ENCODE peak calls at places on chromosomes 2 and 18, in nine cellular contexts. J is suprapubic skin, M is GM12878, N is A549, L is K562, A is tibial nerve, H is body of pancreas, P is sigmoid colon, I is ovary. K is an unnamed sample. For H3K4me1, the result is how much of the 10 kb centered on the place peaks cover.

GRCh38 chr2:238945433-238946150 is 97.7 kb downstream of the TWIST2 start:
- DNase-seq in J (peak), M (no peak), N (peak), L (peak), A (peak), H (peak), P (peak), I (peak), K (no peak)

GRCh38 chr2:209476367-209477191 is 52.7 kb downstream of the MAP2 start:
- DNase-seq in J (no peak), M (no peak), N (peak), L (no peak), A (no peak), H (peak), P (peak), I (no peak), K (no peak)

GRCh38 chr2:232038251-232038897 is 76.9 kb downstream of the DIS3L2 start:
- DNase-seq in J (no peak), M (no peak), N (no peak), L (no peak), A (no peak), H (no peak), P (no peak), I (no peak), K (no peak)

GRCh38 chr18:12744103-12744502 is 41.3 kb downstream of the PSMG2 start:
- DNase-seq in J (no peak), M (no peak), N (peak), L (no peak), A (no peak), H (no peak), P (no peak), I (no peak), K (no peak)

GRCh38 chr2:8806885-8807701 is 30.3 kb downstream of the KIDINS220 start:
- DNase-seq in J (no peak), M (no peak), N (no peak), L (no peak), A (no peak), H (no peak), P (no peak), I (no peak), K (no peak)

GRCh38 chr18:43714346-43715010 is 437.2 kb upstream of the SYT4 start:
- DNase-seq in J (no peak), M (no peak), N (no peak), L (no peak), A (no peak), H (no peak), P (no peak), I (no peak), K (no peak)

GRCh38 chr2:6968319-6969100 is 51.3 kb downstream of the RNF144A start:
- DNase-seq in J (no peak), M (no peak), N (no peak), L (no peak), A (no peak), H (no peak), P (no peak), I (no peak), K (no peak)

GRCh38 chr2:106192752-106193490 is 1.2 kb downstream of the UXS1 start:
- DNase-seq in J (peak), M (peak), N (peak), L (no peak), A (no peak), H (peak), P (no peak), I (no peak), K (no peak)

GRCh38 chr2:127193948-127194267 is 26.2 kb downstream of the CYP27C1 start:
- DNase-seq in J (no peak), M (no peak), N (no peak), L (no peak), A (no peak), H (no peak), P (no peak), I (no peak), K (no peak)

GRCh38 chr2:120678251-120678650 is 57.4 kb upstream of the GLI2 start:
- DNase-seq in J (no peak), M (no peak), N (no peak), L (no peak), A (no peak), H (no peak), P (peak), I (peak), K (no peak)

GRCh38 chr2:30612371-30612770 is 165.3 kb downstream of the LCLAT1 start:
- DNase-seq in J (no peak), M (no peak), N (no peak), L (no peak), A (no peak), H (no peak), P (no peak), I (no peak), K (no peak)

GRCh38 chr2:199405241-199405640 is 52.5 kb downstream of the SATB2 start:
- DNase-seq in J (no peak), M (no peak), N (peak), L (peak), A (no peak), H (no peak), P (no peak), I (no peak), K (no peak)

GRCh38 chr2:110747522-110748488 is 15.4 kb downstream of the ACOXL start:
- DNase-seq in J (no peak), M (no peak), N (no peak), L (no peak), A (no peak), H (no peak), P (no peak), I (no peak), K (no peak)

GRCh38 chr18:46265190-46266156 is 161.3 kb downstream of the HAUS1 start:
- DNase-seq in J (no peak), M (no peak), N (no peak), L (no peak), A (no peak), H (no peak), P (no peak), I (no peak), K (no peak)

GRCh38 chr2:190583507-190584337 is 49.2 kb upstream of the NEMP2 start:
- DNase-seq in J (no peak), M (peak), N (no peak), L (no peak), A (peak), H (no peak), P (no peak), I (no peak), K (no peak)

GRCh38 chr2:223034241-223034933 is 17.6 kb upstream of the KCNE4 start:
- DNase-seq in J (no peak), M (no peak), N (no peak), L (no peak), A (no peak), H (no peak), P (no peak), I (no peak), K (no peak)

GRCh38 chr18:23228102-23229051 is 93.1 kb downstream of the CABLES1 start:
- DNase-seq in J (no peak), M (peak), N (no peak), L (no peak), A (no peak), H (no peak), P (no peak), I (no peak), K (no peak)
- H3K4me1 ChIP-seq in J (half or more), M (half or more), N (under half), L (under half), A (half or more), H (under half), P (half or more), I (under half), K (half or more)

GRCh38 chr18:76805221-76805620 is 17.1 kb upstream of the ZNF236 start:
- DNase-seq in J (no peak), M (no peak), N (no peak), L (peak), A (no peak), H (no peak), P (no peak), I (no peak), K (no peak)
- TF ChIP-seq POLR2A in J (no peak), M (no peak), N (no peak), L (no peak), A (no peak), H (no peak), P (no peak), I (no peak), K (no peak)

GRCh38 chr2:62499430-62500060 is 6.5 kb downstream of the TMEM17 start:
- DNase-seq in J (no peak), M (no peak), N (no peak), L (no peak), A (no peak), H (no peak), P (no peak), I (no peak), K (no peak)

GRCh38 chr2:62501059-62501458 is 4.9 kb downstream of the TMEM17 start:
- DNase-seq in J (no peak), M (no peak), N (peak), L (no peak), A (no peak), H (no peak), P (no peak), I (no peak), K (no peak)

GRCh38 chr2:62504657-62505056 is 1.3 kb downstream of the TMEM17 start:
- DNase-seq in J (no peak), M (no peak), N (no peak), L (no peak), A (no peak), H (no peak), P (no peak), I (no peak), K (no peak)

GRCh38 chr2:62505109-62505508 is 886 bp downstream of the TMEM17 start:
- DNase-seq in J (no peak), M (no peak), N (peak), L (peak), A (no peak), H (no peak), P (no peak), I (no peak), K (no peak)

GRCh38 chr2:62501794-62502500 is 4.0 kb downstream of the TMEM17 start:
- DNase-seq in J (no peak), M (no peak), N (peak), L (no peak), A (no peak), H (no peak), P (no peak), I (no peak), K (no peak)
- H3K4me1 ChIP-seq in J (under half), M (under half), N (under half), L (under half), A (under half), H (under half), P (under half), I (under half), K (under half)

DNA sequence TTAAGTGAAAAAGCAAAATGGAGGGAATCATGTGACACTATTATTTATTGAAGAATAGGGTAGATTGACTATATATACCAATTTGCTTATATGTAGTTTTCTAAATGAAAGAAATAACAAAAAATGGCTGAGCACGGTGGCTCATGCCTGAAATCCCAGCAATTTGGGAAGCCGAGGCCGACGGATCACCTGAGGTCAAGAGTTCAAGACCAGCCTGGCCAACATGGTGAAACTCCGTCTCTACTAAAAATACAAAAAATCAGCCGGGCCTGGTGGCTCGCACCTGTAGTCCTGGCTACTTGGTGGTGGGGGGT is 59.3 kb upstream of the MYCN start:
- DNase-seq in J (no peak), M (no peak), N (no peak), L (no peak), A (no peak), H (no peak), P (no peak), I (no peak), K (no peak)
- TF ChIP-seq POLR2A in J (no peak), M (no peak), N (no peak), L (no peak), A (no peak), H (no peak), P (no peak), I (no peak), K (no peak)

GRCh38 chr2:235506291-235506996 is 12.6 kb downstream of the AGAP1 start:
- DNase-seq in J (no peak), M (no peak), N (peak), L (no peak), A (no peak), H (no peak), P (no peak), I (no peak), K (no peak)
- H3K4me1 ChIP-seq in J (under half), M (under half), N (half or more), L (under half), A (half or more), H (under half), P (under half), I (under half), K (under half)

DNA sequence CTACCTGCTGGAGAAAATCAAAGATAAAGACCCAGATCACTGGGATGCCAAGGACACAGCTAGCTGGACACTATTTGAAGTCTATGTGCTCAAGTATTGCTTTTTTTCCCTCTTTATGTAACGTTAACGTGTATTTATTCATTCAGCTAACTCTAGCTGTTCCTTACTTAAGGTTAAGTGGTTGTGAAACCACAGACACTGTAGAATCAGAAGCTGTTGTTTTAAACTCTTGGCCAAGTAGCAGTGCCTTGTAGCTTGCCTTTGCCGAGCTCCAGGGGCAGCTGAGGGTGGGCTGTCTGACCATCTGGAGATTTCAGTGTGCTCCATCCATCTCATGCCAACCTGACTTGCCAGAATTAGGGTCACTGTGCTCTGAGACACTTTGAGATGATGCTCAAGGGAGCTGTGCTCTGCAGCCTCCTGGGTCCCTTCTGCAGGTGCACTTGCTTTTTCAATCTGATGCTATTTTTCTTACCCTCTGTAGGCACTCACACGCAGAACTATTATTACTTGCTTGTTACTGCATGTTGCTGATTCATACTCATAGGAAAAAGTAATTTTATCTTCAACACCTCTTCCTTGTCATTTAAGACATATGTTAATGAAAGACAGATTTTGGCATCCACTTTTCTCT is 116.2 kb downstream of the METTL8 start:
- DNase-seq in J (no peak), M (peak), N (no peak), L (no peak), A (no peak), H (no peak), P (no peak), I (no peak), K (no peak)
- TF ChIP-seq POLR2A in J (no peak), M (peak), N (no peak), L (no peak), A (no peak), H (no peak), P (no peak), I (no peak), K (no peak)

GRCh38 chr2:173054466-173054865 is 21.2 kb upstream of the MAP3K20 start:
- DNase-seq in J (no peak), M (no peak), N (no peak), L (no peak), A (no peak), H (no peak), P (no peak), I (no peak), K (no peak)
- H3K4me1 ChIP-seq in J (under half), M (under half), N (under half), L (under half), A (under half), H (under half), P (under half), I (under half), K (under half)

GRCh38 chr2:43131051-43131889 is 95.1 kb downstream of the ZFP36L2 start:
- DNase-seq in J (peak), M (no peak), N (peak), L (peak), A (peak), H (peak), P (peak), I (peak), K (peak)
- TF ChIP-seq POLR2A in J (no peak), M (no peak), N (no peak), L (no peak), A (no peak), H (peak), P (no peak), I (no peak), K (no peak)

GRCh38 chr2:235053649-235054048 is 101.8 kb downstream of the SH3BP4 start:
- DNase-seq in J (no peak), M (no peak), N (no peak), L (no peak), A (no peak), H (no peak), P (no peak), I (no peak), K (no peak)
- H3K4me1 ChIP-seq in J (under half), M (under half), N (under half), L (under half), A (under half), H (half or more), P (under half), I (under half), K (under half)

K was measured in esophagus squamous epithelium.